ENCODE peak calls at places on chromosomes 5 and 9, in five cellular contexts. A, F, X, U and L are unnamed samples.

GRCh38 chr9:115115117-115115880 is 2.7 kb downstream of the TNC start:
- DNase-seq in A (no peak), F (no peak), X (no peak), U (no peak), L (peak)

GRCh38 chr9:3875371-3876132 is 349.8 kb upstream of the RFX3 start:
- DNase-seq in A (no peak), F (no peak), X (no peak), U (no peak), L (peak)

GRCh38 chr5:133947431-133947841 is 21.0 kb downstream of the C5orf15 start:
- DNase-seq in A (no peak), F (no peak), X (no peak), U (no peak), L (no peak)

GRCh38 chr5:173308226-173308625 is 20.0 kb downstream of the STC2 start:
- DNase-seq in A (no peak), F (no peak), X (no peak), U (no peak), L (no peak)

GRCh38 chr9:130110596-130111021 is 56.9 kb downstream of the GPR107 start:
- DNase-seq in A (no peak), F (no peak), X (no peak), U (no peak), L (no peak)

GRCh38 chr5:118314936-118315335 is 673.4 kb downstream of the DTWD2 start:
- DNase-seq in A (no peak), F (no peak), X (no peak), U (no peak), L (no peak)

GRCh38 chr5:168583742-168584482 is 4.7 kb upstream of the PANK3 start:
- DNase-seq in A (no peak), F (no peak), X (no peak), U (no peak), L (no peak)

GRCh38 chr5:141903261-141903660 is 20.4 kb upstream of the DELE1 start:
- DNase-seq in A (no peak), F (no peak), X (no peak), U (no peak), L (no peak)

GRCh38 chr9:72812622-72813111 is 140.2 kb downstream of the ALDH1A1 start:
- DNase-seq in A (no peak), F (no peak), X (no peak), U (no peak), L (no peak)

GRCh38 chr5:68272289-68272688 is 56.7 kb downstream of the PIK3R1 start:
- DNase-seq in A (no peak), F (no peak), X (no peak), U (no peak), L (no peak)

GRCh38 chr5:178416919-178417318 is 173.3 kb downstream of the COL23A1 start:
- DNase-seq in A (no peak), F (no peak), X (no peak), U (no peak), L (no peak)

GRCh38 chr9:89661956-89662717 is 57.3 kb downstream of the GADD45G start:
- DNase-seq in A (peak), F (peak), X (peak), U (no peak), L (peak)

GRCh38 chr5:163269624-163270023 is 167.8 kb upstream of the CCNG1 start:
- DNase-seq in A (no peak), F (no peak), X (no peak), U (no peak), L (no peak)

GRCh38 chr5:11878846-11879245 is 25.4 kb downstream of the CTNND2 start:
- DNase-seq in A (no peak), F (no peak), X (no peak), U (no peak), L (no peak)

GRCh38 chr5:145775893-145776444 is 59.2 kb downstream of the PRELID2 start:
- DNase-seq in A (no peak), F (no peak), X (no peak), U (no peak), L (peak)

GRCh38 chr5:8457187-8458037 is 588.5 kb downstream of the MTRR start:
- DNase-seq in A (peak), F (peak), X (peak), U (peak), L (peak)

GRCh38 chr5:158023266-158023665 is 164.3 kb upstream of the CLINT1 start:
- DNase-seq in A (no peak), F (no peak), X (no peak), U (no peak), L (no peak)

GRCh38 chr9:115423646-115424045 is 305.7 kb upstream of the TNC start:
- DNase-seq in A (no peak), F (no peak), X (no peak), U (no peak), L (no peak)

GRCh38 chr5:2746642-2747041 is 4.8 kb downstream of the IRX2 start:
- DNase-seq in A (no peak), F (peak), X (peak), U (no peak), L (no peak)

GRCh38 chr5:74336286-74336685 is 304.2 kb downstream of the ENC1 start:
- DNase-seq in A (peak), F (no peak), X (peak), U (no peak), L (no peak)

GRCh38 chr5:56861893-56862485 is 46.6 kb downstream of the MAP3K1 start:
- DNase-seq in A (no peak), F (no peak), X (no peak), U (no peak), L (no peak)